ENCODE peak calls at places on chromosomes 4 and X, in seven cellular contexts. T is sciatic nerve, R is mucosa of gallbladder, A is NCI-H446, I is EL, C is tibial nerve, U is naive B cell. G is an unnamed sample.

GRCh38 chr4:17721496-17722360 is 59.7 kb downstream of the FAM184B start:
- DNase-seq in T (no peak), R (no peak), A (no peak), I (peak), C (no peak), U (no peak), G (no peak)

GRCh38 chr4:6008092-6008551 is 10.1 kb downstream of the C4orf50 start:
- DNase-seq in T (no peak), R (no peak), A (no peak), I (no peak), C (no peak), U (no peak), G (peak)

GRCh38 chr4:75634281-75634680 is 4.0 kb upstream of the CDKL2 start:
- DNase-seq in T (no peak), R (no peak), A (no peak), I (peak), C (no peak), U (no peak), G (no peak)

GRCh38 chr4:73662709-73663546 is 42.7 kb upstream of the RASSF6 start:
- DNase-seq in T (no peak), R (no peak), A (no peak), I (peak), C (no peak), U (no peak), G (no peak)

GRCh38 chr4:147755567-147756295 is 23.8 kb downstream of the ARHGAP10 start:
- DNase-seq in T (no peak), R (no peak), A (no peak), I (peak), C (no peak), U (no peak), G (no peak)

GRCh38 chr4:111464251-111465045 is 680.8 kb upstream of the FAM241A start:
- DNase-seq in T (no peak), R (no peak), A (no peak), I (peak), C (no peak), U (no peak), G (no peak)

GRCh38 chr4:66014146-66014765 is 344.0 kb upstream of the EPHA5 start:
- DNase-seq in T (no peak), R (no peak), A (no peak), I (no peak), C (no peak), U (no peak), G (no peak)

GRCh38 chrX:111168314-111168713 is 72.3 kb downstream of the PAK3 start:
- DNase-seq in T (no peak), R (no peak), A (peak), I (peak), C (no peak), U (no peak), G (no peak)

GRCh38 chr4:77072195-77072753 is 3.5 kb downstream of the CCNI start:
- DNase-seq in T (no peak), R (no peak), A (no peak), I (no peak), C (no peak), U (no peak), G (no peak)

GRCh38 chrX:19848110-19848509 is 39.3 kb downstream of the SH3KBP1 start:
- DNase-seq in T (no peak), R (no peak), A (no peak), I (no peak), C (no peak), U (no peak), G (no peak)

GRCh38 chr4:136329042-136329662 is 1203.1 kb downstream of the PCDH18 start:
- DNase-seq in T (no peak), R (no peak), A (no peak), I (no peak), C (no peak), U (no peak), G (no peak)

GRCh38 chrX:100979881-100980607 is 10.5 kb downstream of the ARL13A start:
- DNase-seq in T (no peak), R (no peak), A (no peak), I (peak), C (no peak), U (no peak), G (no peak)

GRCh38 chr4:25088342-25088952 is 57.7 kb upstream of the LGI2 start:
- DNase-seq in T (no peak), R (no peak), A (no peak), I (peak), C (no peak), U (no peak), G (peak)

GRCh38 chrX:107602694-107603239 is 25.5 kb upstream of the PRPS1 start:
- DNase-seq in T (no peak), R (no peak), A (no peak), I (no peak), C (no peak), U (no peak), G (no peak)

GRCh38 chr4:73573794-73574528 is 46.3 kb downstream of the RASSF6 start:
- DNase-seq in T (no peak), R (peak), A (peak), I (peak), C (peak), U (peak), G (peak)

GRCh38 chr4:2871911-2872310 is 28.3 kb downstream of the ADD1 start:
- DNase-seq in T (no peak), R (no peak), A (no peak), I (no peak), C (no peak), U (no peak), G (no peak)

G was measured in K562.